ENCODE peak calls at places on chromosomes 16 and 17, in six cellular contexts. N is MM.1S, T is GM23248, R is GM12878, C is fibroblast of lung, S is HCT116. F is an unnamed sample.

GRCh38 chr16:21076186-21076883 is 74.3 kb downstream of the DNAH3 start:
- DNase-seq in C (no peak), T (no peak), S (no peak), R (no peak), N (no peak), F (no peak)

GRCh38 chr17:13476722-13477121 is 125.0 kb downstream of the HS3ST3A1 start:
- DNase-seq in R (no peak), S (no peak), C (peak; percentile 57), T (peak; percentile 63), N (no peak), F (peak; percentile 54)

GRCh38 chr17:79651751-79652150 is 40.9 kb upstream of the RBFOX3 start:
- DNase-seq in S (no peak), R (no peak), N (no peak), C (no peak), T (no peak), F (no peak)

GRCh38 chr16:77899416-77899815 is 111.1 kb downstream of the VAT1L start:
- DNase-seq in T (peak; percentile 25), N (no peak), R (no peak), C (no peak), S (no peak), F (no peak)

GRCh38 chr17:41976142-41976768 is 9.7 kb downstream of the CNP start:
- DNase-seq in S (no peak), C (no peak), N (peak; percentile 84), R (no peak), T (peak; percentile 73), F (no peak)

GRCh38 chr17:78790552-78790951 is 8.5 kb upstream of the CYTH1 start:
- DNase-seq in N (no peak), C (no peak), R (no peak), S (no peak), T (no peak), F (no peak)

GRCh38 chr16:10575506-10576130 is 4.8 kb downstream of the EMP2 start:
- DNase-seq in C (peak; percentile 34), T (peak; percentile 53), N (no peak), R (no peak), S (no peak), F (peak; percentile 26)

GRCh38 chr17:50276588-50277356 is 2.5 kb downstream of the TMEM92 start:
- DNase-seq in S (no peak), R (no peak), T (no peak), N (no peak), C (no peak), F (no peak)

GRCh38 chr17:71208111-71208704 is 912.6 kb upstream of the SOX9 start:
- DNase-seq in C (peak; percentile 79), N (no peak), T (peak; percentile 91), S (no peak), R (no peak), F (peak; percentile 78)

GRCh38 chr16:75061677-75062076 is 54.9 kb downstream of the LDHD start:
- DNase-seq in R (no peak), N (no peak), S (no peak), C (no peak), T (no peak), F (no peak)

GRCh38 chr17:76166906-76167305 is 25.9 kb upstream of the FOXJ1 start:
- DNase-seq in S (no peak), N (no peak), R (no peak), C (no peak), T (no peak), F (no peak)

GRCh38 chr17:77273397-77274136 is 132.8 kb downstream of the SEC14L1 start:
- DNase-seq in S (no peak), N (no peak), T (no peak), C (no peak), R (no peak), F (no peak)

GRCh38 chr16:69326172-69326873 is 4.1 kb downstream of the PDF start:
- DNase-seq in T (no peak), N (no peak), S (no peak), R (no peak), C (no peak), F (no peak)

GRCh38 chr17:44557653-44558285 is 485 bp downstream of the FZD2 start:
- DNase-seq in R (no peak), S (no peak), C (peak; percentile 78), T (peak; percentile 85), N (no peak), F (peak; percentile 69)

GRCh38 chr17:7120123-7120522 is 5.5 kb upstream of the ASGR2 start:
- DNase-seq in R (no peak), C (no peak), T (no peak), N (no peak), S (no peak), F (no peak)

GRCh38 chr17:16915752-16916556 is 56.0 kb downstream of the TNFRSF13B start:
- DNase-seq in T (peak; percentile 79), N (peak; percentile 84), S (peak; percentile 70), R (peak; percentile 17), C (peak; percentile 29), F (no peak)

GRCh38 chr17:42422412-42422957 is 571 bp downstream of the CAVIN1 start:
- DNase-seq in C (peak; percentile 46), N (peak; percentile 18), T (peak; percentile 77), R (no peak), S (no peak), F (no peak)

GRCh38 chr17:35912942-35913341 is 17.6 kb downstream of the RDM1 start:
- DNase-seq in N (no peak), T (no peak), S (no peak), R (no peak), C (no peak), F (no peak)

GRCh38 chr17:77644981-77645380 is 313.5 kb upstream of the TNRC6C start:
- DNase-seq in T (no peak), S (no peak), N (no peak), R (no peak), C (no peak), F (no peak)

GRCh38 chr17:66373944-66374817 is 71.8 kb downstream of the PRKCA start:
- DNase-seq in C (peak; percentile 74), T (no peak), R (no peak), N (no peak), S (no peak), F (peak; percentile 70)

GRCh38 chr16:75053791-75054555 is 55.1 kb downstream of the ZNRF1 start:
- DNase-seq in R (no peak), T (no peak), N (no peak), S (peak; percentile 40), C (no peak), F (no peak)

GRCh38 chr16:1538804-1539520 is 5.5 kb downstream of the TMEM204 start:
- DNase-seq in C (no peak), N (no peak), S (no peak), R (no peak), T (no peak), F (no peak)

GRCh38 chr16:23520500-23520899 is 10.2 kb upstream of the GGA2 start:
- DNase-seq in S (no peak), N (no peak), C (no peak), T (no peak), R (no peak), F (no peak)

GRCh38 chr17:67999291-67999911 is 3.1 kb upstream of the C17orf58 start:
- DNase-seq in N (no peak), R (no peak), T (peak; percentile 41), S (no peak), C (peak; percentile 20), F (no peak)

GRCh38 chr16:85437161-85438052 is 175.7 kb upstream of the GSE1 start:
- DNase-seq in C (no peak), T (peak; percentile 40), R (no peak), S (no peak), N (no peak), F (no peak)

GRCh38 chr16:11686713-11687112 is 18.5 kb downstream of the SNN start:
- DNase-seq in T (no peak), C (no peak), N (peak; percentile 63), S (no peak), R (no peak), F (no peak)

GRCh38 chr16:11685844-11686618 is 17.8 kb downstream of the SNN start:
- DNase-seq in S (no peak), N (no peak), C (peak; percentile 23), R (no peak), T (peak; percentile 51), F (no peak)

GRCh38 chr16:11687606-11688519 is 19.6 kb downstream of the SNN start:
- DNase-seq in T (no peak), C (no peak), S (no peak), N (peak; percentile 65), R (no peak), F (no peak)

GRCh38 chr16:11689031-11689840 is 21.0 kb downstream of the SNN start:
- DNase-seq in T (no peak), C (no peak), R (peak; percentile 89), N (peak; percentile 90), S (no peak), F (no peak)

GRCh38 chr16:11688520-11688886 is 20.2 kb downstream of the SNN start:
- DNase-seq in S (no peak), T (no peak), C (no peak), N (no peak), R (no peak), F (no peak)
- H3K27ac ChIP-seq in S (no peak overlapping the region), T (no peak overlapping the region), C (no peak overlapping the region), N (peak overlapping the region; percentile 92), R (peak overlapping the region; percentile 68), F (no peak overlapping the region)

GRCh38 chr17:21297597-21297996 is 13.1 kb downstream of the MAP2K3 start:
- DNase-seq in T (no peak), S (no peak), R (no peak), C (no peak), N (no peak), F (no peak)

GRCh38 chr17:21299981-21300600 is 15.6 kb downstream of the MAP2K3 start:
- DNase-seq in N (no peak), C (no peak), T (no peak), S (no peak), R (no peak), F (no peak)

GRCh38 chr17:21300601-21301571 is 16.4 kb downstream of the MAP2K3 start:
- DNase-seq in T (no peak), S (no peak), R (no peak), C (no peak), N (no peak), F (no peak)

GRCh38 chr17:21298056-21298982 is 13.8 kb downstream of the MAP2K3 start:
- DNase-seq in C (no peak), R (no peak), S (no peak), N (no peak), T (peak; percentile 1), F (no peak)

DNA sequence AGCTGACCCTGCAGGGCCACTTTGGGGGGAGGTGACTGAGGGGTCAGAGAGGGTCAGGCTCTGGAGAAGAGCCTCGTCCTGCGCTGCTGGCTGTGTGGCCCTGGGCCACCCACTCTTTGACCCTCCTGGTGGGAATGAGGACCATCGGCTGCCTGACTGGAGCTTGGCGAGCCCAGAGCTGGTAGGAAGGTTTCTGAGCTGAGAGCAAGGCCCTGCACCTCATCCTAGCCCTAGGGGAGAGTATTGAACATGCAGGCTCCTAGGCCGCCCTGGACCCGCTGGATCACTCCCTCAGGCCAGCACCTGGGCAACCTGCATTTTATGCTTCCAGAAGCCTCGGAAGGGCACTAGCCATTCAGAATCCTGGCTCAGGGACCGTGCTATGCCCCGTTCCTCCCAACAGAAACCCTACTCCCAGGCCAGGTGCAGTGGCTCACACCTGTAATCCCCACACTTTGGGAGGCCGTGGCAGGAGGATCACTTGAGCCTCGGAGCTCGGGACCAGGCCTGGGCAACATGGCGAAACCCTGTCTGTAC is 14.5 kb downstream of the MAP2K3 start:
- DNase-seq in C (no peak), N (no peak), R (no peak), S (no peak), T (peak; percentile 1), F (no peak)
- H3K9me3 ChIP-seq in C (no peaks in the 10 kb centered on the region), N (no peaks in the 10 kb centered on the region), R (no peaks in the 10 kb centered on the region), S (peaks cover 3% of the 10 kb centered on the region), T (no peaks in the 10 kb centered on the region), F (peaks cover 4% of the 10 kb centered on the region)

GRCh38 chr17:74862108-74862901 is 2.6 kb upstream of the GRIN2C start:
- DNase-seq in R (no peak), T (peak; percentile 56), N (peak; percentile 62), S (no peak), C (no peak), F (no peak)
- TF ChIP-seq EZH2 in R (no peak), T (peak; percentile 91), N (no peak), S (no peak), C (peak; percentile 76), F (peak; percentile 41)

GRCh38 chr17:65035704-65036103 is 20.8 kb downstream of the GNA13 start:
- DNase-seq in N (no peak), C (no peak), S (no peak), R (no peak), T (no peak), F (no peak)
- H3K27ac ChIP-seq in N (no peak overlapping the region), C (no peak overlapping the region), S (no peak overlapping the region), R (peak overlapping the region; percentile 5), T (no peak overlapping the region), F (no peak overlapping the region)